ENCODE peak calls at places on chromosomes 3 and 15, in five cellular contexts. One of them, this sample, is unnamed.

GRCh38 chr3:67875858-67876257 is 221.4 kb upstream of the SUCLG2 start:
- DNase-seq in islet precursor cell: no peak
- DNase-seq in LHCN-M2: peak; percentile 48
- DNase-seq in neural crest cell: no peak
- DNase-seq in NCI-H2081: no peak
- DNase-seq in this sample: no peak

GRCh38 chr15:47212222-47213010 is 504.9 kb upstream of the SEMA6D start:
- DNase-seq in islet precursor cell: no peak
- DNase-seq in LHCN-M2: no peak
- DNase-seq in neural crest cell: no peak
- DNase-seq in NCI-H2081: no peak
- DNase-seq in this sample: no peak

GRCh38 chr15:90593469-90594158 is 63.9 kb downstream of the CRTC3 start:
- DNase-seq in islet precursor cell: no peak
- DNase-seq in LHCN-M2: no peak
- DNase-seq in neural crest cell: no peak
- DNase-seq in NCI-H2081: no peak
- DNase-seq in this sample: no peak

GRCh38 chr3:24199775-24200247 is 254.7 kb downstream of the NR1D2 start:
- DNase-seq in islet precursor cell: no peak
- DNase-seq in LHCN-M2: peak; percentile 38
- DNase-seq in neural crest cell: no peak
- DNase-seq in NCI-H2081: no peak
- DNase-seq in this sample: no peak

GRCh38 chr15:25783134-25783533 is 80.0 kb downstream of the ATP10A start:
- DNase-seq in islet precursor cell: no peak
- DNase-seq in LHCN-M2: no peak
- DNase-seq in neural crest cell: no peak
- DNase-seq in NCI-H2081: no peak
- DNase-seq in this sample: no peak

GRCh38 chr15:79769933-79770332 is 126.9 kb downstream of the MTHFS start:
- DNase-seq in islet precursor cell: no peak
- DNase-seq in LHCN-M2: no peak
- DNase-seq in neural crest cell: no peak
- DNase-seq in NCI-H2081: no peak
- DNase-seq in this sample: no peak

GRCh38 chr3:108486910-108487309 is 23.5 kb downstream of the MYH15 start:
- DNase-seq in islet precursor cell: peak; percentile 68
- DNase-seq in LHCN-M2: peak; percentile 76
- DNase-seq in neural crest cell: no peak
- DNase-seq in NCI-H2081: peak; percentile 16
- DNase-seq in this sample: peak; percentile 60

GRCh38 chr3:53160660-53161344 is at the start of gene PRKCD:
- DNase-seq in islet precursor cell: peak; percentile 89
- DNase-seq in LHCN-M2: peak; percentile 85
- DNase-seq in neural crest cell: peak; percentile 39
- DNase-seq in NCI-H2081: peak; percentile 43
- DNase-seq in this sample: peak; percentile 94

GRCh38 chr3:147384210-147385058 is 21.9 kb downstream of the ZIC4 start:
- DNase-seq in islet precursor cell: peak; percentile 75
- DNase-seq in LHCN-M2: no peak
- DNase-seq in neural crest cell: no peak
- DNase-seq in NCI-H2081: no peak
- DNase-seq in this sample: no peak

GRCh38 chr3:12999147-13000140 is 73.8 kb downstream of the IQSEC1 start:
- DNase-seq in islet precursor cell: no peak
- DNase-seq in LHCN-M2: no peak
- DNase-seq in neural crest cell: no peak
- DNase-seq in NCI-H2081: no peak
- DNase-seq in this sample: no peak

GRCh38 chr15:69304176-69304533 is 5.4 kb downstream of the PAQR5 start:
- DNase-seq in islet precursor cell: no peak
- DNase-seq in LHCN-M2: peak; percentile 90
- DNase-seq in neural crest cell: no peak
- DNase-seq in NCI-H2081: no peak
- DNase-seq in this sample: no peak

GRCh38 chr3:46438831-46439230 is 25.9 kb downstream of the LTF start:
- DNase-seq in islet precursor cell: no peak
- DNase-seq in LHCN-M2: no peak
- DNase-seq in neural crest cell: no peak
- DNase-seq in NCI-H2081: no peak
- DNase-seq in this sample: no peak